ENCODE peak calls at places on chromosomes 4 and X, in five cellular contexts. One of them, this sample, is unnamed.

GRCh38 chr4:129929052-129929451 is 833.1 kb downstream of the C4orf33 start:
- DNase-seq in NCI-H1092: peak; percentile 18
- DNase-seq in smooth muscle cell of the brain vasculature: no peak
- DNase-seq in NAMALWA: peak; percentile 36
- DNase-seq in GM06990: no peak
- DNase-seq in this sample: peak; percentile 6

GRCh38 chrX:40262641-40263560 is 165.1 kb upstream of the BCOR start:
- DNase-seq in smooth muscle cell of the brain vasculature: no peak
- DNase-seq in GM06990: no peak
- DNase-seq in NAMALWA: no peak
- DNase-seq in NCI-H1092: no peak
- DNase-seq in this sample: peak; percentile 9

GRCh38 chr4:151957163-151957562 is 196.4 kb upstream of the GATB start:
- DNase-seq in NCI-H1092: no peak
- DNase-seq in GM06990: no peak
- DNase-seq in NAMALWA: no peak
- DNase-seq in smooth muscle cell of the brain vasculature: peak; percentile 23
- DNase-seq in this sample: no peak

GRCh38 chrX:105134273-105134672 is 86.2 kb downstream of the TEX13A start:
- DNase-seq in smooth muscle cell of the brain vasculature: no peak
- DNase-seq in GM06990: no peak
- DNase-seq in NAMALWA: no peak
- DNase-seq in NCI-H1092: no peak
- DNase-seq in this sample: no peak

GRCh38 chr4:121656269-121656641 is 40.5 kb downstream of the ANXA5 start:
- DNase-seq in smooth muscle cell of the brain vasculature: peak; percentile 29
- DNase-seq in GM06990: no peak
- DNase-seq in NAMALWA: peak; percentile 62
- DNase-seq in NCI-H1092: peak; percentile 15
- DNase-seq in this sample: peak; percentile 37

GRCh38 chr4:158299459-158300007 is 89.2 kb downstream of the TMEM144 start:
- DNase-seq in GM06990: no peak
- DNase-seq in NCI-H1092: no peak
- DNase-seq in NAMALWA: no peak
- DNase-seq in smooth muscle cell of the brain vasculature: no peak
- DNase-seq in this sample: no peak

GRCh38 chr4:17812801-17813200 is 2.0 kb downstream of the NCAPG start:
- DNase-seq in NAMALWA: no peak
- DNase-seq in smooth muscle cell of the brain vasculature: no peak
- DNase-seq in NCI-H1092: no peak
- DNase-seq in GM06990: no peak
- DNase-seq in this sample: no peak

GRCh38 chr4:38615847-38616246 is 48.2 kb upstream of the KLF3 start:
- DNase-seq in smooth muscle cell of the brain vasculature: no peak
- DNase-seq in NCI-H1092: no peak
- DNase-seq in NAMALWA: no peak
- DNase-seq in GM06990: no peak
- DNase-seq in this sample: no peak

GRCh38 chrX:7163146-7163677 is 15.3 kb upstream of the PUDP start:
- DNase-seq in NAMALWA: no peak
- DNase-seq in smooth muscle cell of the brain vasculature: no peak
- DNase-seq in GM06990: no peak
- DNase-seq in NCI-H1092: no peak
- DNase-seq in this sample: no peak

GRCh38 chrX:148070504-148070877 is 89.4 kb downstream of the FMR1NB start:
- DNase-seq in NCI-H1092: no peak
- DNase-seq in GM06990: no peak
- DNase-seq in smooth muscle cell of the brain vasculature: no peak
- DNase-seq in NAMALWA: peak; percentile 3
- DNase-seq in this sample: no peak

GRCh38 chr4:168551211-168551610 is 54.4 kb downstream of the PALLD start:
- DNase-seq in NCI-H1092: no peak
- DNase-seq in GM06990: no peak
- DNase-seq in NAMALWA: no peak
- DNase-seq in smooth muscle cell of the brain vasculature: no peak
- DNase-seq in this sample: peak; percentile 71